ENCODE peak calls at places on chromosomes 7 and 10, in five cellular contexts. H is CD8-positive, alpha-beta T cell; L is body of pancreas; K is lower lobe of right lung; J is right lobe of liver. V is an unnamed sample. For H3K4me1, the result is how much of the 10 kb centered on the place peaks cover.

GRCh38 chr10:90658791-90659190 is 199.0 kb downstream of the HTR7 start:
- DNase-seq in L (no peak), H (no peak), J (no peak), K (no peak), V (peak)

GRCh38 chr7:128017460-128017859 is 13.8 kb downstream of the LRRC4 start:
- DNase-seq in H (no peak), L (no peak), J (no peak), K (no peak), V (no peak)

GRCh38 chr10:27100800-27101347 is 580 bp upstream of the ANKRD26 start:
- DNase-seq in L (peak), J (no peak), K (no peak), H (peak), V (peak)

GRCh38 chr10:110076559-110077318 is 69.0 kb downstream of the ADD3 start:
- DNase-seq in K (no peak), J (no peak), L (peak), H (no peak), V (peak)

GRCh38 chr7:51430480-51431086 is 114.0 kb upstream of the COBL start:
- DNase-seq in K (no peak), L (peak), J (no peak), H (no peak), V (peak)

GRCh38 chr10:111556666-111557065 is 479.8 kb downstream of the ADRA2A start:
- DNase-seq in K (no peak), H (no peak), L (no peak), J (peak), V (no peak)

GRCh38 chr7:41702635-41703371 is at the start of gene INHBA:
- DNase-seq in J (no peak), H (no peak), L (no peak), K (no peak), V (peak)

GRCh38 chr10:76036410-76036940 is 605.1 kb downstream of the LRMDA start:
- DNase-seq in H (no peak), K (peak), J (peak), L (peak), V (peak)

GRCh38 chr10:112721080-112721698 is 228.9 kb upstream of the TCF7L2 start:
- DNase-seq in H (no peak), K (no peak), J (no peak), L (peak), V (no peak)

GRCh38 chr10:18666810-18667209 is 7.6 kb downstream of the ARL5B start:
- DNase-seq in L (no peak), J (no peak), K (no peak), H (no peak), V (no peak)

GRCh38 chr10:70323143-70323696 is 39.4 kb upstream of the NPFFR1 start:
- DNase-seq in H (no peak), J (no peak), L (no peak), K (no peak), V (no peak)

GRCh38 chr7:34672430-34672829 is 14.4 kb downstream of the NPSR1 start:
- DNase-seq in H (no peak), L (no peak), J (no peak), K (no peak), V (no peak)

GRCh38 chr7:112067609-112068540 is 138.3 kb downstream of the DOCK4 start:
- DNase-seq in H (no peak), J (no peak), K (no peak), L (peak), V (no peak)

GRCh38 chr10:127585519-127586023 is 36.5 kb downstream of the NPS start:
- DNase-seq in J (no peak), K (no peak), H (no peak), L (no peak), V (no peak)

GRCh38 chr7:74269757-74270277 is 15.6 kb upstream of the RFC2 start:
- DNase-seq in H (peak), K (peak), L (peak), J (peak), V (peak)

GRCh38 chr10:14889318-14889717 is 10.7 kb downstream of the SUV39H2 start:
- DNase-seq in H (no peak), L (no peak), K (no peak), J (no peak), V (peak)

GRCh38 chr7:28697898-28698563 is 260.1 kb downstream of the TRIL start:
- DNase-seq in L (no peak), J (no peak), K (no peak), H (no peak), V (no peak)

GRCh38 chr10:23886355-23886754 is 322.6 kb upstream of the KIAA1217 start:
- DNase-seq in K (no peak), J (no peak), L (peak), H (no peak), V (no peak)

GRCh38 chr7:38432080-38432479 is 158.6 kb upstream of the TARP start:
- DNase-seq in H (no peak), K (no peak), L (no peak), J (no peak), V (no peak)

GRCh38 chr10:111231779-111232178 is 154.9 kb downstream of the ADRA2A start:
- DNase-seq in L (no peak), H (no peak), J (no peak), K (no peak), V (no peak)

GRCh38 chr7:86006909-86007308 is 636.8 kb upstream of the GRM3 start:
- DNase-seq in J (no peak), K (no peak), H (no peak), L (no peak), V (no peak)

GRCh38 chr10:10824611-10825148 is 193.0 kb upstream of the CELF2 start:
- DNase-seq in K (no peak), J (no peak), L (peak), H (no peak), V (no peak)

GRCh38 chr7:124397134-124397533 is 364.3 kb upstream of the TMEM229A start:
- DNase-seq in L (no peak), J (no peak), K (no peak), H (no peak), V (no peak)

GRCh38 chr7:157529768-157530560 is 193.2 kb downstream of the DNAJB6 start:
- DNase-seq in K (peak), J (peak), L (no peak), H (no peak), V (peak)

GRCh38 chr7:150325110-150325611 is 1.8 kb upstream of the ACTR3C start:
- DNase-seq in H (no peak), L (peak), K (peak), J (peak), V (no peak)

GRCh38 chr7:150322833-150323681 is at the start of the genes ACTR3C and LRRC61:
- DNase-seq in J (peak), L (peak), K (peak), H (no peak), V (peak)

GRCh38 chr7:150325901-150326300 is 2.6 kb upstream of the ACTR3C start:
- DNase-seq in K (no peak), L (no peak), J (peak), H (no peak), V (no peak)

GRCh38 chr7:150323682-150324365 is 479 bp upstream of the ACTR3C start:
- DNase-seq in H (no peak), K (no peak), J (no peak), L (no peak), V (no peak)

GRCh38 chr7:150324366-150324961 is 1.1 kb upstream of the ACTR3C start:
- DNase-seq in L (peak), J (peak), K (no peak), H (no peak), V (no peak)
- H3K4me3 ChIP-seq in L (no peak), J (peak), K (peak), H (peak), V (peak)

GRCh38 chr10:29648983-29649268 is 14.2 kb upstream of the SVIL start:
- DNase-seq in L (no peak), H (no peak), K (no peak), J (no peak), V (no peak)
- H3K4me1 ChIP-seq in L (under half), H (under half), K (under half), J (under half), V (under half)

GRCh38 chr10:44969854-44970253 is 8.8 kb downstream of the DEPP1 start:
- DNase-seq in J (peak), L (peak), K (no peak), H (no peak), V (no peak)

GRCh38 chr10:44967596-44967995 is 8.0 kb downstream of the RASSF4 start:
- DNase-seq in J (peak), H (no peak), L (no peak), K (no peak), V (peak)

GRCh38 chr10:44966816-44967509 is 7.4 kb downstream of the RASSF4 start:
- DNase-seq in K (no peak), L (no peak), H (no peak), J (peak), V (peak)

GRCh38 chr10:44968887-44969400 is 9.3 kb downstream of the RASSF4 start:
- DNase-seq in L (no peak), J (no peak), K (no peak), H (no peak), V (peak)

DNA sequence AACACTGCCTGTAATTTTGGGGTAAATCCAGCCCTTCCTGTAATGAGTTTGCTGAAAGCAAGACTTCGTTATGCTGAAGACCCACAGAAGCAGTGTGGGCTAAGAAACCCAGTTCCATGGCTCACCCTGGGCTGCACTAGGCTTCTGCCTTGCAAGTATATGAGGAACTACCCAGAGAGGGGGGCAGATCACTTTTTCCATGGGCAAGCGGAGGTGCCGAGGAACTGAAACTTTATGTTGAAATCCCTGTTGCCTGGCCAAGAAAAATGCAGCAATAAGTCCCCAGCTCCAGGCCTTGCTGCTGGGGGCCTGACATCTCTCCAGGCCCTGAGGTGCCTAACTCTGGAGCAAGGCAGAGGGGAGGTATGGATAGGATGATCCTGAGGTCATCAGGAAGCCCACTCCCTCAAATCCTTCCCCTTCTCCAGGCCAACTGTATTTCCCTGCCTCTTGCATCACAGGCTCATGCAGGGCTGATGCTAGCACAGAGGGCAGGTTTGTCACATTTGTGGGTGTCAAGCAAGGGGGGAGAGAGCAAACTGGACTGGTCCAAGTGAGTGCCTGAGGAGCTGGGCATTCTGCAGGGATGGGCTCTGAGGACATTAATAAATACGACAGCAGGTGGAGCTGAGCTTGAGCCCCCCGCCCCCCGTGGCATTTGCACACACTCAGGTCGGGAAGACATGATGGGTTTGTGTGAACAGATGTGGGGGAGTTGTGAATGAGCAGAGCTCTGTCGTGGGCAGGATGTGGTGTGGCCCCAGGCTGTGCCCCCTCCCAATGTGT is 8.7 kb downstream of the RASSF4 start:
- DNase-seq in K (peak), H (no peak), L (peak), J (peak), V (no peak)
- H3K4me3 ChIP-seq in K (no peak), H (no peak), L (no peak), J (no peak), V (no peak)

GRCh38 chr10:121535381-121535780 is 62.9 kb downstream of the FGFR2 start:
- DNase-seq in L (no peak), K (no peak), J (no peak), H (no peak), V (no peak)
- H3K4me1 ChIP-seq in L (under half), K (under half), J (under half), H (under half), V (under half)

DNA sequence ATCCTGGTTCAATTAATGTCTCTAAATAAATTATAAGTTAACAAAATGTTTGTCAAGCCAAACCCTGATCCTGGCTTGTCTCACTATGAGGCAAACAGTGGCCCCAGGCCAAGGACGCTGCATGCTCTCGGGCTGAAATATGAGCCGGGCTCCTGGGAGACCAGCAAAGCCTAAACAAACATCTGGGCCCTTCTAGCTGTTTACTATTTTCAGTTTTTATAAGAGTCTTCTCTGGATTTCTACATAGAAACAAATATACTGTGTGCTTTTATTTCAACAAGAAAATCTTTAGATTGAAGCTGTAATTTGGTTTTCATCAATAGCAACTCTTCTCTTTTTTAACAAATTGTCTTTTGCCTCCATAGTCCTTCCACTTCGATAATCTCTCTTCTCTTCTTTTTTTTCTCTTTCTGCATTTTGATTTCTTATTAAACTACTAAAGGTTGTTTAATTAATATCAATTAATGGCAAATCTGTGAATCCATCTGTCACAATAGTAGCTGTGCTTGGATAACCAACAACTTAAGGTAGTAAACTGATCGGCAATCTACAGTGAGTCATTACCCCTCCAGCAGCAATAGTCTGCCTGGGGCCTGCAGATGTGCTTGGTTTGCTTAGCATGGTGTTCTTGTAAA is 83.3 kb upstream of the DNAJC1 start:
- DNase-seq in L (peak), J (peak), K (peak), H (no peak), V (peak)
- H3K4me3 ChIP-seq in L (no peak), J (no peak), K (no peak), H (no peak), V (no peak)

DNA sequence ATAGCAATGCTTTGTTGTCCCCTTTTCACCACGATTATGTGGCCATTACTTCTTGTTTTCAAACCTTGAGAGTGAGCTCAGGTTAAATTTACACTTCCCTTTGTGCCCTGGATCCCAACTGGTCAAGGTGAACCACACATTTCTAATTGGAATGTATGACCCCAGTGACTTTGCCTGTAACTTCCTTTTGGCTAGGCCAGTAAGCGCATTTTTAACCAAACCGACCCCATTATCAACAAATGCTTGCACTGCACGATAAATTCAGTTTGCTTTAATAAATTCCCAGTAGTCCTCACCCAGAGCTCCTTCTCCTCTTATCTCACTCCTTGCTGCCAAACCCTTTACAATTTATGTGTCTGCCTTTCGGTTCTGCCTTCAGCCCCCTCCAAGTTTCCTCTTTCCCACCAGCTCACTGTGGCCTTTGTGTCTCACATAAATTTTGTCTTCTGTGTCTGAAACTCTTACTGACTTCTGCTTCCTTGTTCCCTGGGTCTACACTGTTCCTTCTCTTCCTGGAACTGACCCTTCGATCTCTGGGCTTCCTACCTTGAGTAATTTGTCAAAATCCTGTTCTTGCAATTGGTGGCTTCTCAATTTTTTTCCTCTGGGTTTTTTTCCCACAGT is 58.9 kb downstream of the TBXAS1 start:
- DNase-seq in J (no peak), H (no peak), K (no peak), L (peak), V (no peak)
- H3K4me1 ChIP-seq in J (under half), H (under half), K (under half), L (under half), V (under half)

V was measured in Caco-2.